ENCODE peak calls at places on chromosomes 6 and 20, in eight cellular contexts. One of them, this sample, is unnamed.
A peak's percentile ranks its signal among the peaks of the same experiment; 100 is the strongest.

GRCh38 chr6:5619249-5619648 is 357.9 kb downstream of the FARS2 start:
- DNase-seq in spleen: peak; percentile 84
- DNase-seq in HL-60: peak; percentile 5
- DNase-seq in GM12892: no peak
- DNase-seq in HCT116: no peak
- DNase-seq in GM23338: no peak
- DNase-seq in GM12891: peak; percentile 32
- DNase-seq in prostate gland: no peak
- DNase-seq in this sample: no peak

GRCh38 chr20:45993197-45993951 is 15.3 kb upstream of the MMP9 start:
- DNase-seq in spleen: no peak
- DNase-seq in HL-60: peak; percentile 93
- DNase-seq in GM12892: no peak
- DNase-seq in HCT116: peak; percentile 57
- DNase-seq in GM23338: peak; percentile 28
- DNase-seq in GM12891: no peak
- DNase-seq in prostate gland: no peak
- DNase-seq in this sample: peak; percentile 52

GRCh38 chr20:11212288-11212687 is 538.5 kb upstream of the JAG1 start:
- DNase-seq in spleen: no peak
- DNase-seq in HL-60: no peak
- DNase-seq in GM12892: no peak
- DNase-seq in HCT116: no peak
- DNase-seq in GM23338: no peak
- DNase-seq in GM12891: no peak
- DNase-seq in prostate gland: no peak
- DNase-seq in this sample: no peak

GRCh38 chr6:39929733-39930461 is 4.4 kb downstream of the MOCS1 start:
- DNase-seq in spleen: peak; percentile 32
- DNase-seq in HL-60: no peak
- DNase-seq in GM12892: no peak
- DNase-seq in HCT116: no peak
- DNase-seq in GM23338: no peak
- DNase-seq in GM12891: no peak
- DNase-seq in prostate gland: no peak
- DNase-seq in this sample: no peak

GRCh38 chr6:47276377-47276776 is 33.3 kb downstream of the TNFRSF21 start:
- DNase-seq in spleen: no peak
- DNase-seq in HL-60: no peak
- DNase-seq in GM12892: no peak
- DNase-seq in HCT116: no peak
- DNase-seq in GM23338: no peak
- DNase-seq in GM12891: no peak
- DNase-seq in prostate gland: no peak
- DNase-seq in this sample: no peak

GRCh38 chr6:137261393-137262154 is 42.4 kb upstream of the IFNGR1 start:
- DNase-seq in spleen: no peak
- DNase-seq in HL-60: no peak
- DNase-seq in GM12892: no peak
- DNase-seq in HCT116: no peak
- DNase-seq in GM23338: no peak
- DNase-seq in GM12891: no peak
- DNase-seq in prostate gland: peak; percentile 15
- DNase-seq in this sample: no peak

GRCh38 chr6:43935921-43936320 is 165.9 kb downstream of the VEGFA start:
- DNase-seq in spleen: peak; percentile 41
- DNase-seq in HL-60: no peak
- DNase-seq in GM12892: no peak
- DNase-seq in HCT116: no peak
- DNase-seq in GM23338: no peak
- DNase-seq in GM12891: no peak
- DNase-seq in prostate gland: no peak
- DNase-seq in this sample: no peak

GRCh38 chr6:16930432-16930831 is 169.2 kb upstream of the ATXN1 start:
- DNase-seq in spleen: no peak
- DNase-seq in HL-60: no peak
- DNase-seq in GM12892: no peak
- DNase-seq in HCT116: no peak
- DNase-seq in GM23338: no peak
- DNase-seq in GM12891: no peak
- DNase-seq in prostate gland: no peak
- DNase-seq in this sample: no peak

GRCh38 chr20:1955289-1955688 is 38.6 kb downstream of the PDYN start:
- DNase-seq in spleen: no peak
- DNase-seq in HL-60: no peak
- DNase-seq in GM12892: no peak
- DNase-seq in HCT116: no peak
- DNase-seq in GM23338: peak; percentile 81
- DNase-seq in GM12891: no peak
- DNase-seq in prostate gland: no peak
- DNase-seq in this sample: no peak

GRCh38 chr6:33668914-33669313 is 42.6 kb downstream of the UQCC2 start:
- DNase-seq in spleen: peak; percentile 88
- DNase-seq in HL-60: no peak
- DNase-seq in GM12892: no peak
- DNase-seq in HCT116: no peak
- DNase-seq in GM23338: no peak
- DNase-seq in GM12891: peak; percentile 73
- DNase-seq in prostate gland: no peak
- DNase-seq in this sample: peak; percentile 42

GRCh38 chr20:4959582-4959981 is 41.7 kb downstream of the SLC23A2 start:
- DNase-seq in spleen: no peak
- DNase-seq in HL-60: peak; percentile 14
- DNase-seq in GM12892: no peak
- DNase-seq in HCT116: peak; percentile 16
- DNase-seq in GM23338: no peak
- DNase-seq in GM12891: no peak
- DNase-seq in prostate gland: no peak
- DNase-seq in this sample: no peak

GRCh38 chr20:433300-433975 is 25.3 kb downstream of the RBCK1 start:
- DNase-seq in spleen: no peak
- DNase-seq in HL-60: no peak
- DNase-seq in GM12892: peak; percentile 73
- DNase-seq in HCT116: no peak
- DNase-seq in GM23338: no peak
- DNase-seq in GM12891: peak; percentile 79
- DNase-seq in prostate gland: no peak
- DNase-seq in this sample: no peak

GRCh38 chr20:44485830-44486198 is 10.1 kb downstream of the TTPAL start:
- DNase-seq in spleen: no peak
- DNase-seq in HL-60: no peak
- DNase-seq in GM12892: no peak
- DNase-seq in HCT116: no peak
- DNase-seq in GM23338: no peak
- DNase-seq in GM12891: no peak
- DNase-seq in prostate gland: no peak
- DNase-seq in this sample: no peak

GRCh38 chr20:44488551-44488950 is 12.9 kb downstream of the TTPAL start:
- DNase-seq in spleen: no peak
- DNase-seq in HL-60: no peak
- DNase-seq in GM12892: no peak
- DNase-seq in HCT116: no peak
- DNase-seq in GM23338: no peak
- DNase-seq in GM12891: no peak
- DNase-seq in prostate gland: no peak
- DNase-seq in this sample: no peak

GRCh38 chr20:44483112-44483511 is 7.4 kb downstream of the TTPAL start:
- DNase-seq in spleen: no peak
- DNase-seq in HL-60: no peak
- DNase-seq in GM12892: no peak
- DNase-seq in HCT116: no peak
- DNase-seq in GM23338: no peak
- DNase-seq in GM12891: no peak
- DNase-seq in prostate gland: no peak
- DNase-seq in this sample: no peak

GRCh38 chr20:44481719-44482416 is 6.2 kb downstream of the TTPAL start:
- DNase-seq in spleen: no peak
- DNase-seq in HL-60: no peak
- DNase-seq in GM12892: no peak
- DNase-seq in HCT116: no peak
- DNase-seq in GM23338: no peak
- DNase-seq in GM12891: no peak
- DNase-seq in prostate gland: no peak
- DNase-seq in this sample: no peak

DNA sequence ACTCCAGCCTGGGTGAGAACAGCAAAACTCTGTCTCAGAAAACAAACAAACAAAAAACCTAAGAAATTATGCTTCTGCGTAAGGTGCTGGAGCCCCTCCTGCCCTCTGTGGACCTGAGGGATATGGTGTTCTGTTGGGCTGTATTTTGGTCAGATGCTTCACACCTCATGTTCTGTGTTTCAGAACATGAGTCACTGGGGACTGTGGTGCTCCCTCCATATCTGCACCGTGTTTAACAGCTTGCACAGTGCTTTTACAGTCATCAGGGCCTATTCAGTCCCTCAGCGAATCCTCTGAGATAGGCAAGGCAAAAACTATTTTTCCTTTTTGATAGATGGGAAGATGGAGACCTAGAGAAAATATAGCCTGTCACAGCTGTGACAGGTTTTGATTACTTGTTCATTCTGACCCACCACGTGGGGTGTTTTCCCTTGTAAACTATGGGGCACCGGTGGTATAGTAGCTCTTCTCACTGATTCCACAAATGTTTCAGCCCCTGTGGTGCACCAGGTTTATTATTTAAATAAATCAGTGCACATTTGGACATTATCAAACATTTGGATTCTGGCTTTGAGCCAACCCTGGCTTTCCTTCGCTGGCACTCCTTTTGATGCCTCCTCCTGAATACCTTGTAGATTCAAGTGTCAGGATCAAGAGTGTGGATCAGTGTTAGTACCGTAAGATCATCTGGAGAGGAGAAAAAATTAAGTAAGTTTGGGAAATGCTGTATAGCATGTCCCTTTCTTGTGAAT is 9.6 kb downstream of the TTPAL start:
- DNase-seq in spleen: no peak
- DNase-seq in HL-60: no peak
- DNase-seq in GM12892: no peak
- DNase-seq in HCT116: no peak
- DNase-seq in GM23338: no peak
- DNase-seq in GM12891: no peak
- DNase-seq in prostate gland: no peak
- DNase-seq in this sample: no peak
- TF ChIP-seq POLR2AphosphoS5 in spleen: no peak
- TF ChIP-seq POLR2AphosphoS5 in HL-60: no peak
- TF ChIP-seq POLR2AphosphoS5 in GM12892: no peak
- TF ChIP-seq POLR2AphosphoS5 in HCT116: no peak
- TF ChIP-seq POLR2AphosphoS5 in GM23338: no peak
- TF ChIP-seq POLR2AphosphoS5 in GM12891: no peak
- TF ChIP-seq POLR2AphosphoS5 in prostate gland: no peak
- TF ChIP-seq POLR2AphosphoS5 in this sample: no peak

GRCh38 chr20:49427751-49428518 is 54.5 kb downstream of the KCNB1 start:
- DNase-seq in spleen: no peak
- DNase-seq in HL-60: no peak
- DNase-seq in GM12892: no peak
- DNase-seq in HCT116: no peak
- DNase-seq in GM23338: no peak
- DNase-seq in GM12891: no peak
- DNase-seq in prostate gland: no peak
- DNase-seq in this sample: no peak

GRCh38 chr20:49433387-49433786 is 49.1 kb downstream of the KCNB1 start:
- DNase-seq in spleen: no peak
- DNase-seq in HL-60: no peak
- DNase-seq in GM12892: no peak
- DNase-seq in HCT116: no peak
- DNase-seq in GM23338: no peak
- DNase-seq in GM12891: no peak
- DNase-seq in prostate gland: no peak
- DNase-seq in this sample: no peak

GRCh38 chr20:49432562-49432961 is 49.9 kb downstream of the KCNB1 start:
- DNase-seq in spleen: no peak
- DNase-seq in HL-60: no peak
- DNase-seq in GM12892: no peak
- DNase-seq in HCT116: no peak
- DNase-seq in GM23338: peak; percentile 57
- DNase-seq in GM12891: no peak
- DNase-seq in prostate gland: no peak
- DNase-seq in this sample: no peak

GRCh38 chr20:49430320-49430719 is 52.1 kb downstream of the KCNB1 start:
- DNase-seq in spleen: no peak
- DNase-seq in HL-60: no peak
- DNase-seq in GM12892: no peak
- DNase-seq in HCT116: no peak
- DNase-seq in GM23338: no peak
- DNase-seq in GM12891: no peak
- DNase-seq in prostate gland: no peak
- DNase-seq in this sample: no peak

GRCh38 chr20:49431345-49431744 is 51.1 kb downstream of the KCNB1 start:
- DNase-seq in spleen: no peak
- DNase-seq in HL-60: no peak
- DNase-seq in GM12892: no peak
- DNase-seq in HCT116: no peak
- DNase-seq in GM23338: no peak
- DNase-seq in GM12891: no peak
- DNase-seq in prostate gland: no peak
- DNase-seq in this sample: no peak
- TF ChIP-seq POLR2AphosphoS5 in spleen: no peak
- TF ChIP-seq POLR2AphosphoS5 in HL-60: no peak
- TF ChIP-seq POLR2AphosphoS5 in GM12892: no peak
- TF ChIP-seq POLR2AphosphoS5 in HCT116: no peak
- TF ChIP-seq POLR2AphosphoS5 in GM23338: no peak
- TF ChIP-seq POLR2AphosphoS5 in GM12891: no peak
- TF ChIP-seq POLR2AphosphoS5 in prostate gland: no peak
- TF ChIP-seq POLR2AphosphoS5 in this sample: no peak

GRCh38 chr6:144158133-144158532 is 7.8 kb downstream of the STX11 start:
- DNase-seq in spleen: no peak
- DNase-seq in HL-60: no peak
- DNase-seq in GM12892: no peak
- DNase-seq in HCT116: no peak
- DNase-seq in GM23338: peak; percentile 74
- DNase-seq in GM12891: no peak
- DNase-seq in prostate gland: peak; percentile 17
- DNase-seq in this sample: no peak
- TF ChIP-seq POLR2AphosphoS5 in spleen: peak; percentile 60
- TF ChIP-seq POLR2AphosphoS5 in HL-60: no peak
- TF ChIP-seq POLR2AphosphoS5 in GM12892: no peak
- TF ChIP-seq POLR2AphosphoS5 in HCT116: no peak
- TF ChIP-seq POLR2AphosphoS5 in GM23338: no peak
- TF ChIP-seq POLR2AphosphoS5 in GM12891: no peak
- TF ChIP-seq POLR2AphosphoS5 in prostate gland: no peak
- TF ChIP-seq POLR2AphosphoS5 in this sample: no peak

DNA sequence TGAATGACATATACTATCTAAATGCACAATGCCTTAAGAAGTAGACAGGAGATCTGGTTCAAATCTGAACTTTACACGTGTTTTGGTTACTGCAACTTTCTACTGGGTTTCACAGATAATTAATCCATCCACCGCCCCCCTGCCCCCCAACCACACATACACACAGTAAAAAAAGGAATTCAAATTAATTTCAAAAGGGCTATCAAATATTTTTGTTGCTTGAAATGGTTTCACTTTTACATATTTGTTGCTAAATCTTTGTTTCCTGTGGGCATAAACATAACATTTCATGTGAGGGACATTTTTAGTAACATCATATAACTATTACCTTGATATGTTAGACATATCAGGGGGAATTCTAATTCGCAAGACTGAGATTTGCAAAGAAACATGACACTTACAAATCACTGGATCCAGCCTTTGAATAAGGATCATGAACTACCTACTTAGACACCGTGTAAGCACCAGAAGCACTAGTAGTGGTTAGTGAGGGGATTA is 7.5 kb downstream of the NEDD9 start:
- DNase-seq in spleen: no peak
- DNase-seq in HL-60: no peak
- DNase-seq in GM12892: no peak
- DNase-seq in HCT116: no peak
- DNase-seq in GM23338: no peak
- DNase-seq in GM12891: no peak
- DNase-seq in prostate gland: no peak
- DNase-seq in this sample: no peak
- TF ChIP-seq POLR2AphosphoS5 in spleen: no peak
- TF ChIP-seq POLR2AphosphoS5 in HL-60: no peak
- TF ChIP-seq POLR2AphosphoS5 in GM12892: no peak
- TF ChIP-seq POLR2AphosphoS5 in HCT116: no peak
- TF ChIP-seq POLR2AphosphoS5 in GM23338: no peak
- TF ChIP-seq POLR2AphosphoS5 in GM12891: no peak
- TF ChIP-seq POLR2AphosphoS5 in prostate gland: no peak
- TF ChIP-seq POLR2AphosphoS5 in this sample: no peak

This sample was measured in stomach.